ENCODE peak calls at places on chromosomes 13 and 19, in seven cellular contexts. Z is naive thymus-derived CD8-positive, alpha-beta T cell; R is head of caudate nucleus; J is HEK293T; Q is C1 segment of cervical spinal cord; H is hepatic stellate cell; X is stimulated activated CD4-positive, alpha-beta T cell treated with anti-CD3 and anti-CD28 coated beads, TNF-alpha, amount 100 ng/mL, for 48 hours. L is an unnamed sample.

GRCh38 chr13:44719857-44720671 is 143.9 kb upstream of the TSC22D1 start:
- DNase-seq in Z (no peak), R (no peak), J (no peak), Q (no peak), H (peak), X (no peak), L (no peak)

GRCh38 chr13:73215807-73216206 is 157.0 kb downstream of the KLF5 start:
- DNase-seq in Z (no peak), R (no peak), J (no peak), Q (no peak), H (peak), X (no peak), L (no peak)

GRCh38 chr13:113645329-113645728 is 12.7 kb downstream of the ATP4B start:
- DNase-seq in Z (no peak), R (no peak), J (no peak), Q (no peak), H (no peak), X (no peak), L (no peak)

GRCh38 chr13:19888799-19889198 is 25.4 kb upstream of the ZMYM5 start:
- DNase-seq in Z (no peak), R (no peak), J (no peak), Q (no peak), H (peak), X (no peak), L (no peak)

GRCh38 chr13:28620011-28620830 is 38.7 kb upstream of the POMP start:
- DNase-seq in Z (no peak), R (no peak), J (no peak), Q (no peak), H (no peak), X (no peak), L (no peak)

GRCh38 chr13:113187263-113187669 is 21.2 kb downstream of the PCID2 start:
- DNase-seq in Z (no peak), R (peak), J (peak), Q (peak), H (peak), X (peak), L (peak)

GRCh38 chr19:57434386-57435061 is 601 bp upstream of the ZNF749 start:
- DNase-seq in Z (no peak), R (no peak), J (no peak), Q (no peak), H (peak), X (no peak), L (no peak)

GRCh38 chr19:41871573-41872383 is 5.3 kb upstream of the CD79A start:
- DNase-seq in Z (peak), R (no peak), J (no peak), Q (peak), H (no peak), X (peak), L (peak)

GRCh38 chr13:46100191-46100877 is 4.5 kb downstream of the CPB2 start:
- DNase-seq in Z (no peak), R (no peak), J (no peak), Q (no peak), H (no peak), X (no peak), L (no peak)

GRCh38 chr13:60329221-60329983 is 67.6 kb upstream of the TDRD3 start:
- DNase-seq in Z (no peak), R (peak), J (peak), Q (no peak), H (peak), X (no peak), L (no peak)

GRCh38 chr19:29811125-29812079 is at the start of gene CCNE1:
- DNase-seq in Z (peak), R (peak), J (peak), Q (peak), H (peak), X (peak), L (peak)

GRCh38 chr19:19486343-19487076 is 28.8 kb downstream of the TSSK6 start:
- DNase-seq in Z (no peak), R (no peak), J (no peak), Q (no peak), H (no peak), X (no peak), L (no peak)

GRCh38 chr13:50257646-50258045 is 242.4 kb downstream of the KCNRG start:
- DNase-seq in Z (no peak), R (no peak), J (no peak), Q (no peak), H (no peak), X (no peak), L (no peak)

GRCh38 chr13:70253834-70254233 is 145.6 kb upstream of the KLHL1 start:
- DNase-seq in Z (no peak), R (no peak), J (peak), Q (no peak), H (no peak), X (no peak), L (no peak)

GRCh38 chr19:52198678-52199077 is 8.8 kb downstream of the PPP2R1A start:
- DNase-seq in Z (no peak), R (no peak), J (no peak), Q (no peak), H (no peak), X (no peak), L (no peak)

GRCh38 chr13:61415749-61416148 is at the start of gene PCDH20:
- DNase-seq in Z (no peak), R (no peak), J (no peak), Q (no peak), H (no peak), X (no peak), L (no peak)